ENCODE peak calls at places on chromosome 12, in seven cellular contexts. One of them, this sample, is unnamed.

GRCh38 chr12:124713041-124713435 is 145.6 kb upstream of the NCOR2 start:
- DNase-seq in colonic mucosa: peak; percentile 28
- DNase-seq in Caco-2: no peak
- DNase-seq in endodermal cell: no peak
- DNase-seq in psoas muscle: peak; percentile 73
- DNase-seq in mesenchymal stem cell: no peak
- DNase-seq in cardiac muscle cell: peak; percentile 18
- DNase-seq in this sample: no peak

GRCh38 chr12:124694250-124694649 is 126.8 kb upstream of the NCOR2 start:
- DNase-seq in colonic mucosa: no peak
- DNase-seq in Caco-2: no peak
- DNase-seq in endodermal cell: no peak
- DNase-seq in psoas muscle: no peak
- DNase-seq in mesenchymal stem cell: no peak
- DNase-seq in cardiac muscle cell: peak; percentile 38
- DNase-seq in this sample: no peak

GRCh38 chr12:38159092-38159551 is 157.5 kb upstream of the ALG10B start:
- DNase-seq in colonic mucosa: no peak
- DNase-seq in Caco-2: no peak
- DNase-seq in endodermal cell: no peak
- DNase-seq in psoas muscle: no peak
- DNase-seq in mesenchymal stem cell: no peak
- DNase-seq in cardiac muscle cell: no peak
- DNase-seq in this sample: no peak

GRCh38 chr12:92561543-92561899 is 141.3 kb upstream of the PLEKHG7 start:
- DNase-seq in colonic mucosa: peak; percentile 40
- DNase-seq in Caco-2: no peak
- DNase-seq in endodermal cell: no peak
- DNase-seq in psoas muscle: no peak
- DNase-seq in mesenchymal stem cell: peak; percentile 75
- DNase-seq in cardiac muscle cell: peak; percentile 96
- DNase-seq in this sample: no peak

GRCh38 chr12:24979971-24980730 is 31.2 kb upstream of the BCAT1 start:
- DNase-seq in colonic mucosa: no peak
- DNase-seq in Caco-2: no peak
- DNase-seq in endodermal cell: no peak
- DNase-seq in psoas muscle: no peak
- DNase-seq in mesenchymal stem cell: no peak
- DNase-seq in cardiac muscle cell: no peak
- DNase-seq in this sample: no peak

GRCh38 chr12:77031745-77032144 is 33.6 kb downstream of the E2F7 start:
- DNase-seq in colonic mucosa: no peak
- DNase-seq in Caco-2: no peak
- DNase-seq in endodermal cell: no peak
- DNase-seq in psoas muscle: no peak
- DNase-seq in mesenchymal stem cell: peak; percentile 17
- DNase-seq in cardiac muscle cell: peak; percentile 27
- DNase-seq in this sample: no peak

GRCh38 chr12:52836042-52836466 is 1.9 kb upstream of the KRT79 start:
- DNase-seq in colonic mucosa: no peak
- DNase-seq in Caco-2: no peak
- DNase-seq in endodermal cell: no peak
- DNase-seq in psoas muscle: no peak
- DNase-seq in mesenchymal stem cell: peak; percentile 76
- DNase-seq in cardiac muscle cell: peak; percentile 73
- DNase-seq in this sample: no peak

GRCh38 chr12:10584415-10584814 is 29.0 kb downstream of the MAGOHB start:
- DNase-seq in colonic mucosa: no peak
- DNase-seq in Caco-2: no peak
- DNase-seq in endodermal cell: no peak
- DNase-seq in psoas muscle: no peak
- DNase-seq in mesenchymal stem cell: no peak
- DNase-seq in cardiac muscle cell: no peak
- DNase-seq in this sample: no peak

GRCh38 chr12:30395190-30395589 is 300.5 kb downstream of the IPO8 start:
- DNase-seq in colonic mucosa: no peak
- DNase-seq in Caco-2: no peak
- DNase-seq in endodermal cell: no peak
- DNase-seq in psoas muscle: no peak
- DNase-seq in mesenchymal stem cell: no peak
- DNase-seq in cardiac muscle cell: no peak
- DNase-seq in this sample: no peak

GRCh38 chr12:30396576-30396975 is 299.1 kb downstream of the IPO8 start:
- DNase-seq in colonic mucosa: no peak
- DNase-seq in Caco-2: no peak
- DNase-seq in endodermal cell: no peak
- DNase-seq in psoas muscle: no peak
- DNase-seq in mesenchymal stem cell: no peak
- DNase-seq in cardiac muscle cell: no peak
- DNase-seq in this sample: no peak

GRCh38 chr12:30391766-30392366 is 303.8 kb downstream of the IPO8 start:
- DNase-seq in colonic mucosa: no peak
- DNase-seq in Caco-2: no peak
- DNase-seq in endodermal cell: no peak
- DNase-seq in psoas muscle: no peak
- DNase-seq in mesenchymal stem cell: no peak
- DNase-seq in cardiac muscle cell: no peak
- DNase-seq in this sample: no peak
- H3K9me3 ChIP-seq in colonic mucosa: no peaks in the 10 kb centered on the region
- H3K9me3 ChIP-seq in Caco-2: peaks cover 32% of the 10 kb centered on the region
- H3K9me3 ChIP-seq in endodermal cell: peaks cover 74% of the 10 kb centered on the region
- H3K9me3 ChIP-seq in psoas muscle: no peaks in the 10 kb centered on the region
- H3K9me3 ChIP-seq in mesenchymal stem cell: peaks cover 53% of the 10 kb centered on the region
- H3K9me3 ChIP-seq in cardiac muscle cell: no peaks in the 10 kb centered on the region
- H3K9me3 ChIP-seq in this sample: no peaks in the 10 kb centered on the region

GRCh38 chr12:132946507-132946820 is 9.6 kb downstream of the ZNF605 start:
- DNase-seq in colonic mucosa: no peak
- DNase-seq in Caco-2: no peak
- DNase-seq in endodermal cell: peak; percentile 31
- DNase-seq in psoas muscle: no peak
- DNase-seq in mesenchymal stem cell: no peak
- DNase-seq in cardiac muscle cell: no peak
- DNase-seq in this sample: no peak
- H3K9me3 ChIP-seq in colonic mucosa: peaks cover 6% of the 10 kb centered on the region
- H3K9me3 ChIP-seq in Caco-2: peaks cover 25% of the 10 kb centered on the region
- H3K9me3 ChIP-seq in endodermal cell: peaks cover 98% of the 10 kb centered on the region
- H3K9me3 ChIP-seq in psoas muscle: peaks cover 89% of the 10 kb centered on the region
- H3K9me3 ChIP-seq in mesenchymal stem cell: peaks cover 99% of the 10 kb centered on the region
- H3K9me3 ChIP-seq in cardiac muscle cell: no peaks in the 10 kb centered on the region
- H3K9me3 ChIP-seq in this sample: peaks cover 5% of the 10 kb centered on the region

GRCh38 chr12:109934026-109934425 is 34.0 kb downstream of the TCHP start:
- DNase-seq in colonic mucosa: no peak
- DNase-seq in Caco-2: peak; percentile 30
- DNase-seq in endodermal cell: no peak
- DNase-seq in psoas muscle: no peak
- DNase-seq in mesenchymal stem cell: no peak
- DNase-seq in cardiac muscle cell: peak; percentile 37
- DNase-seq in this sample: no peak
- H3K9me3 ChIP-seq in colonic mucosa: no peaks in the 10 kb centered on the region
- H3K9me3 ChIP-seq in Caco-2: no peaks in the 10 kb centered on the region
- H3K9me3 ChIP-seq in endodermal cell: no peaks in the 10 kb centered on the region
- H3K9me3 ChIP-seq in psoas muscle: no peaks in the 10 kb centered on the region
- H3K9me3 ChIP-seq in mesenchymal stem cell: no peaks in the 10 kb centered on the region
- H3K9me3 ChIP-seq in cardiac muscle cell: no peaks in the 10 kb centered on the region
- H3K9me3 ChIP-seq in this sample: no peaks in the 10 kb centered on the region

GRCh38 chr12:132948146-132949066 is 7.7 kb downstream of the ZNF605 start:
- DNase-seq in colonic mucosa: no peak
- DNase-seq in Caco-2: no peak
- DNase-seq in endodermal cell: peak; percentile 32
- DNase-seq in psoas muscle: no peak
- DNase-seq in mesenchymal stem cell: no peak
- DNase-seq in cardiac muscle cell: no peak
- DNase-seq in this sample: no peak
- H3K9me3 ChIP-seq in colonic mucosa: peaks cover 6% of the 10 kb centered on the region
- H3K9me3 ChIP-seq in Caco-2: peaks cover 33% of the 10 kb centered on the region
- H3K9me3 ChIP-seq in endodermal cell: peaks cover 98% of the 10 kb centered on the region
- H3K9me3 ChIP-seq in psoas muscle: peaks cover 84% of the 10 kb centered on the region
- H3K9me3 ChIP-seq in mesenchymal stem cell: peaks cover 98% of the 10 kb centered on the region
- H3K9me3 ChIP-seq in cardiac muscle cell: no peaks in the 10 kb centered on the region
- H3K9me3 ChIP-seq in this sample: peaks cover 5% of the 10 kb centered on the region

DNA sequence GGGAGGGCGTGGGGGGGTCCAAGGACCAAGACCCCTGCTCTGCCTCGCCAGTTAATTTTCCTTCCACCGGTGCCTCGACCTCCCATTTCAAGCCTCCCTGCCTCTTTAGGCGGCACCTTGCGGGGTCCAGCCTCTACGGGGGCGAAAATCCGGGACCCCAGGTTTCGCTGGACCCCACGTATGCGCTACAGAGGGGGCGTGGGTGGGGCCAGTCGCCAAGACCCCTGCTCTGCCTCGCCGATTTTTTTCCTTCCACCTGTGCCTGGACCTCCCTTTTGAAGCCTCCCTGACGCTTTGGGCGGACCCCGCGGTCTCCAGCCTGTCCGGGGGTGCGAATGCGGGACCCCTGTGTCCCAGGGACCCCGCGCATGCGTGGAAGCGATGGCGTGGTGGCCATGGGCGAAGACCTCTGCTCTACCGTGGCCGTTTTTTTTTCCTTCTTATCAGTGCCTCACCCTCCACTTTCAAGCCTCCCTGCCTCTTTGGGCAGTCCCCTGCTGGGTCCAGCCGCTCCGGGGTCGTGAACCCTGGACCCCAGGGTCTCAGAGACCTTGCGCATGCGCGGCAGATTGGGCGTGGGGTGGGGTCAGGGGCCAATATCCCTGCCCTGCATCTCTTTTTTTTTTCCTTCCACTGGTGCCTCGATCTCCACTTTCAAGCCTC is 324.2 kb downstream of the ALG10 start:
- DNase-seq in colonic mucosa: no peak
- DNase-seq in Caco-2: peak; percentile 36
- DNase-seq in endodermal cell: no peak
- DNase-seq in psoas muscle: no peak
- DNase-seq in mesenchymal stem cell: no peak
- DNase-seq in cardiac muscle cell: no peak
- DNase-seq in this sample: no peak
- H3K9me3 ChIP-seq in colonic mucosa: no peaks in the 10 kb centered on the region
- H3K9me3 ChIP-seq in Caco-2: no peaks in the 10 kb centered on the region
- H3K9me3 ChIP-seq in endodermal cell: peaks cover 11% of the 10 kb centered on the region
- H3K9me3 ChIP-seq in psoas muscle: no peaks in the 10 kb centered on the region
- H3K9me3 ChIP-seq in mesenchymal stem cell: no peaks in the 10 kb centered on the region
- H3K9me3 ChIP-seq in cardiac muscle cell: no peaks in the 10 kb centered on the region
- H3K9me3 ChIP-seq in this sample: no peaks in the 10 kb centered on the region

GRCh38 chr12:48473061-48473460 is 702 bp downstream of the ANP32D start:
- DNase-seq in colonic mucosa: no peak
- DNase-seq in Caco-2: no peak
- DNase-seq in endodermal cell: no peak
- DNase-seq in psoas muscle: no peak
- DNase-seq in mesenchymal stem cell: no peak
- DNase-seq in cardiac muscle cell: no peak
- DNase-seq in this sample: no peak

DNA sequence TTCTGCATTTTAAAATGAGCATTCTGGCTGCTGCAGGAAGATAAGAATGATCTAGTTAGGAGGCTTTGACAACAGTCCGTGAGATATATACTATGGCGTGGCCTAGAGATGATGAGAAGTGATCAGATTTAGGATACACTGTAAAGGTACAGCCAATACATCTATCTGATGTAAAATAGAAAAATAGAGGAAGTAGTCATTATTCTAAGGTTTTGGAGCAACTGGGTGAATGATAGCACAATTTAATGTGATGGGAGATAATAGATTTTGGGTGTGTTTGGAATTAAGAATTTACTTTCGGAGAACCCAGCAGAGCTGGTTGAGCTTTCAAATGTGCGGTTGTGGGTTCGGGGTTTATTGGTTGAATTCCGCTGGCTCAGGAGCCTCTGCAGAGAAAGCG is at the start of gene ANP32D:
- DNase-seq in colonic mucosa: no peak
- DNase-seq in Caco-2: no peak
- DNase-seq in endodermal cell: no peak
- DNase-seq in psoas muscle: no peak
- DNase-seq in mesenchymal stem cell: no peak
- DNase-seq in cardiac muscle cell: no peak
- DNase-seq in this sample: no peak
- H3K9me3 ChIP-seq in colonic mucosa: no peaks in the 10 kb centered on the region
- H3K9me3 ChIP-seq in Caco-2: peaks cover 28% of the 10 kb centered on the region
- H3K9me3 ChIP-seq in endodermal cell: peaks cover 40% of the 10 kb centered on the region
- H3K9me3 ChIP-seq in psoas muscle: peaks cover 24% of the 10 kb centered on the region
- H3K9me3 ChIP-seq in mesenchymal stem cell: peaks cover 27% of the 10 kb centered on the region
- H3K9me3 ChIP-seq in cardiac muscle cell: no peaks in the 10 kb centered on the region
- H3K9me3 ChIP-seq in this sample: peaks cover 3% of the 10 kb centered on the region

DNA sequence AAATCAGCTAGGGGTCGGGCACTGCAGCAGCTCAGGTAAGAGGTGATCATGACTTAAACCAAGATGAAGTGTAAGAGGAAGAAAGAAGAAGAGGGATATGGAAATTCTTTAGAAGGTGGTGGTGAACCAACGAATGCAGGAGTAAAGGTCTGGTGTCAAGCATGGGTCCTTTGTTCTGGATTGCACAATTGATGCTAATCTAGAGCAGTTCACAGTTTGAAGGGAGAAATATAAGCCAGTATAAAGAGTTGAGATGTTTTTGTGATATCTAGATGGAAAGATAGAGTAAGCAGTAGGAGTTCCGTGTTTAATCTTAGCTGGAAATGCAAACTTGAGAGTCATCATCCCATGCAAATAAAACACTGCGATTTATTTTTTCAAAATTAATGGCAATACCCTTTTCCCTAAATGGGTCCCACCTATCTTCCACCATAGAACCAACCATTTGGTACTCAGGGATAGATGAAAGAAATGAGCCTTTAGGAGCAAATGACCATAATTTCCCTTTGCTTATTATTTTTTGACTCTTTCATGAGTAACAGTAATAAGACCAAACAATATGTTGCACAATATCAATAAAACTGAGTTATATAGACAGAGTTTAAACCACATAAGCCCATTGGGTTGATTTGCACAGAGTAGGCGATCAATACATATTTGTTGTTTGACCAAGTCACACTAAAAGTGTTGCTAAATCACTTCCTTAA is 15.0 kb upstream of the MGP start:
- DNase-seq in colonic mucosa: no peak
- DNase-seq in Caco-2: no peak
- DNase-seq in endodermal cell: no peak
- DNase-seq in psoas muscle: no peak
- DNase-seq in mesenchymal stem cell: no peak
- DNase-seq in cardiac muscle cell: no peak
- DNase-seq in this sample: no peak
- H3K9me3 ChIP-seq in colonic mucosa: no peaks in the 10 kb centered on the region
- H3K9me3 ChIP-seq in Caco-2: no peaks in the 10 kb centered on the region
- H3K9me3 ChIP-seq in endodermal cell: no peaks in the 10 kb centered on the region
- H3K9me3 ChIP-seq in psoas muscle: no peaks in the 10 kb centered on the region
- H3K9me3 ChIP-seq in mesenchymal stem cell: no peaks in the 10 kb centered on the region
- H3K9me3 ChIP-seq in cardiac muscle cell: no peaks in the 10 kb centered on the region
- H3K9me3 ChIP-seq in this sample: no peaks in the 10 kb centered on the region